ENCODE peak calls at places on chromosome 11, in eight cellular contexts. A, T, B, S, W, G, H and P are unnamed samples.

GRCh38 chr11:32213223-32213622 is 122.3 kb downstream of the RCN1 start:
- DNase-seq in A (no peak), T (no peak), B (no peak), S (no peak), W (peak; percentile 76), G (no peak), H (no peak), P (peak; percentile 51)

GRCh38 chr11:78801161-78801884 is 226.7 kb upstream of the NARS2 start:
- DNase-seq in A (no peak), T (no peak), B (peak; percentile 77), S (no peak), W (peak; percentile 91), G (no peak), H (peak; percentile 49), P (peak; percentile 75)

GRCh38 chr11:47995318-47995717 is 15.0 kb downstream of the PTPRJ start:
- DNase-seq in A (no peak), T (no peak), B (no peak), S (no peak), W (no peak), G (no peak), H (no peak), P (peak; percentile 43)

GRCh38 chr11:83119216-83119615 is 37.7 kb upstream of the PCF11 start:
- DNase-seq in A (no peak), T (no peak), B (no peak), S (no peak), W (no peak), G (no peak), H (no peak), P (no peak)

GRCh38 chr11:64865286-64866172 is 12.9 kb downstream of the EHD1 start:
- DNase-seq in A (no peak), T (peak; percentile 80), B (no peak), S (no peak), W (peak; percentile 30), G (no peak), H (no peak), P (no peak)

GRCh38 chr11:77249427-77249826 is 52.1 kb downstream of the GDPD4 start:
- DNase-seq in A (no peak), T (no peak), B (no peak), S (no peak), W (no peak), G (no peak), H (no peak), P (no peak)

GRCh38 chr11:99548264-99548663 is 527.5 kb downstream of the CNTN5 start:
- DNase-seq in A (no peak), T (no peak), B (no peak), S (no peak), W (peak; percentile 38), G (no peak), H (no peak), P (no peak)

GRCh38 chr11:37946155-37946766 is 1348.2 kb upstream of the RAG2 start:
- DNase-seq in A (no peak), T (peak; percentile 22), B (no peak), S (peak; percentile 9), W (peak; percentile 75), G (no peak), H (peak; percentile 74), P (peak; percentile 49)

GRCh38 chr11:13667245-13667644 is 1.2 kb upstream of the FAR1 start:
- DNase-seq in A (no peak), T (peak; percentile 61), B (no peak), S (no peak), W (no peak), G (no peak), H (no peak), P (no peak)